ENCODE peak calls at places on chromosome 15, in eight cellular contexts. One of them, this sample, is unnamed.

GRCh38 chr15:70876011-70876410 is 16.2 kb downstream of the THAP10 start:
- DNase-seq in HCT116: no peak
- DNase-seq in breast epithelium: no peak
- DNase-seq in neural progenitor cell: no peak
- DNase-seq in CD8-positive, alpha-beta T cell: no peak
- DNase-seq in astrocyte of the spinal cord: no peak
- DNase-seq in HepG2: no peak
- DNase-seq in heart left ventricle: no peak
- DNase-seq in this sample: no peak

GRCh38 chr15:70189826-70190225 is 92.1 kb upstream of the TLE3 start:
- DNase-seq in HCT116: no peak
- DNase-seq in breast epithelium: no peak
- DNase-seq in neural progenitor cell: no peak
- DNase-seq in CD8-positive, alpha-beta T cell: no peak
- DNase-seq in astrocyte of the spinal cord: no peak
- DNase-seq in HepG2: no peak
- DNase-seq in heart left ventricle: no peak
- DNase-seq in this sample: no peak

GRCh38 chr15:81314378-81314777 is 9.6 kb downstream of the STARD5 start:
- DNase-seq in HCT116: no peak
- DNase-seq in breast epithelium: no peak
- DNase-seq in neural progenitor cell: no peak
- DNase-seq in CD8-positive, alpha-beta T cell: no peak
- DNase-seq in astrocyte of the spinal cord: no peak
- DNase-seq in HepG2: no peak
- DNase-seq in heart left ventricle: no peak
- DNase-seq in this sample: no peak

GRCh38 chr15:39075311-39075710 is 505.6 kb upstream of the THBS1 start:
- DNase-seq in HCT116: no peak
- DNase-seq in breast epithelium: no peak
- DNase-seq in neural progenitor cell: no peak
- DNase-seq in CD8-positive, alpha-beta T cell: no peak
- DNase-seq in astrocyte of the spinal cord: peak; percentile 59
- DNase-seq in HepG2: no peak
- DNase-seq in heart left ventricle: no peak
- DNase-seq in this sample: no peak

GRCh38 chr15:98954411-98954810 is 53.2 kb downstream of the PGPEP1L start:
- DNase-seq in HCT116: no peak
- DNase-seq in breast epithelium: peak; percentile 94
- DNase-seq in neural progenitor cell: no peak
- DNase-seq in CD8-positive, alpha-beta T cell: no peak
- DNase-seq in astrocyte of the spinal cord: peak; percentile 78
- DNase-seq in HepG2: no peak
- DNase-seq in heart left ventricle: peak; percentile 83
- DNase-seq in this sample: no peak

GRCh38 chr15:86373147-86373546 is 293.5 kb downstream of the AGBL1 start:
- DNase-seq in HCT116: no peak
- DNase-seq in breast epithelium: no peak
- DNase-seq in neural progenitor cell: no peak
- DNase-seq in CD8-positive, alpha-beta T cell: no peak
- DNase-seq in astrocyte of the spinal cord: no peak
- DNase-seq in HepG2: no peak
- DNase-seq in heart left ventricle: no peak
- DNase-seq in this sample: no peak

GRCh38 chr15:48336940-48337339 is 5.7 kb downstream of the DUT start:
- DNase-seq in HCT116: peak; percentile 8
- DNase-seq in breast epithelium: no peak
- DNase-seq in neural progenitor cell: peak; percentile 68
- DNase-seq in CD8-positive, alpha-beta T cell: peak; percentile 12
- DNase-seq in astrocyte of the spinal cord: no peak
- DNase-seq in HepG2: peak; percentile 36
- DNase-seq in heart left ventricle: no peak
- DNase-seq in this sample: no peak

GRCh38 chr15:63363292-63363691 is 18.4 kb downstream of the CA12 start:
- DNase-seq in HCT116: no peak
- DNase-seq in breast epithelium: no peak
- DNase-seq in neural progenitor cell: no peak
- DNase-seq in CD8-positive, alpha-beta T cell: no peak
- DNase-seq in astrocyte of the spinal cord: no peak
- DNase-seq in HepG2: no peak
- DNase-seq in heart left ventricle: no peak
- DNase-seq in this sample: no peak

GRCh38 chr15:80778964-80779657 is at the start of gene CEMIP:
- DNase-seq in HCT116: peak; percentile 33
- DNase-seq in breast epithelium: peak; percentile 57
- DNase-seq in neural progenitor cell: peak; percentile 92
- DNase-seq in CD8-positive, alpha-beta T cell: no peak
- DNase-seq in astrocyte of the spinal cord: peak; percentile 78
- DNase-seq in HepG2: peak; percentile 71
- DNase-seq in heart left ventricle: peak; percentile 49
- DNase-seq in this sample: peak; percentile 91

GRCh38 chr15:40584191-40584590 is 9.9 kb upstream of the KNL1 start:
- DNase-seq in HCT116: no peak
- DNase-seq in breast epithelium: no peak
- DNase-seq in neural progenitor cell: no peak
- DNase-seq in CD8-positive, alpha-beta T cell: no peak
- DNase-seq in astrocyte of the spinal cord: no peak
- DNase-seq in HepG2: no peak
- DNase-seq in heart left ventricle: no peak
- DNase-seq in this sample: no peak

GRCh38 chr15:69812881-69813280 is 284.8 kb downstream of the TLE3 start:
- DNase-seq in HCT116: peak; percentile 6
- DNase-seq in breast epithelium: no peak
- DNase-seq in neural progenitor cell: peak; percentile 48
- DNase-seq in CD8-positive, alpha-beta T cell: no peak
- DNase-seq in astrocyte of the spinal cord: no peak
- DNase-seq in HepG2: no peak
- DNase-seq in heart left ventricle: no peak
- DNase-seq in this sample: no peak

GRCh38 chr15:52463638-52464037 is 65.0 kb downstream of the MYO5A start:
- DNase-seq in HCT116: no peak
- DNase-seq in breast epithelium: no peak
- DNase-seq in neural progenitor cell: no peak
- DNase-seq in CD8-positive, alpha-beta T cell: no peak
- DNase-seq in astrocyte of the spinal cord: no peak
- DNase-seq in HepG2: no peak
- DNase-seq in heart left ventricle: no peak
- DNase-seq in this sample: no peak

GRCh38 chr15:23497710-23498111 is 50.7 kb upstream of the GOLGA6L2 start:
- DNase-seq in HCT116: no peak
- DNase-seq in breast epithelium: no peak
- DNase-seq in neural progenitor cell: peak; percentile 19
- DNase-seq in CD8-positive, alpha-beta T cell: no peak
- DNase-seq in astrocyte of the spinal cord: no peak
- DNase-seq in HepG2: no peak
- DNase-seq in heart left ventricle: no peak
- DNase-seq in this sample: no peak

GRCh38 chr15:74826372-74826819 is at the start of gene CPLX3:
- DNase-seq in HCT116: no peak
- DNase-seq in breast epithelium: no peak
- DNase-seq in neural progenitor cell: peak; percentile 83
- DNase-seq in CD8-positive, alpha-beta T cell: peak; percentile 55
- DNase-seq in astrocyte of the spinal cord: no peak
- DNase-seq in HepG2: no peak
- DNase-seq in heart left ventricle: no peak
- DNase-seq in this sample: no peak

GRCh38 chr15:49135342-49135857 is 20.0 kb downstream of the COPS2 start:
- DNase-seq in HCT116: no peak
- DNase-seq in breast epithelium: no peak
- DNase-seq in neural progenitor cell: no peak
- DNase-seq in CD8-positive, alpha-beta T cell: no peak
- DNase-seq in astrocyte of the spinal cord: no peak
- DNase-seq in HepG2: no peak
- DNase-seq in heart left ventricle: no peak
- DNase-seq in this sample: no peak

DNA sequence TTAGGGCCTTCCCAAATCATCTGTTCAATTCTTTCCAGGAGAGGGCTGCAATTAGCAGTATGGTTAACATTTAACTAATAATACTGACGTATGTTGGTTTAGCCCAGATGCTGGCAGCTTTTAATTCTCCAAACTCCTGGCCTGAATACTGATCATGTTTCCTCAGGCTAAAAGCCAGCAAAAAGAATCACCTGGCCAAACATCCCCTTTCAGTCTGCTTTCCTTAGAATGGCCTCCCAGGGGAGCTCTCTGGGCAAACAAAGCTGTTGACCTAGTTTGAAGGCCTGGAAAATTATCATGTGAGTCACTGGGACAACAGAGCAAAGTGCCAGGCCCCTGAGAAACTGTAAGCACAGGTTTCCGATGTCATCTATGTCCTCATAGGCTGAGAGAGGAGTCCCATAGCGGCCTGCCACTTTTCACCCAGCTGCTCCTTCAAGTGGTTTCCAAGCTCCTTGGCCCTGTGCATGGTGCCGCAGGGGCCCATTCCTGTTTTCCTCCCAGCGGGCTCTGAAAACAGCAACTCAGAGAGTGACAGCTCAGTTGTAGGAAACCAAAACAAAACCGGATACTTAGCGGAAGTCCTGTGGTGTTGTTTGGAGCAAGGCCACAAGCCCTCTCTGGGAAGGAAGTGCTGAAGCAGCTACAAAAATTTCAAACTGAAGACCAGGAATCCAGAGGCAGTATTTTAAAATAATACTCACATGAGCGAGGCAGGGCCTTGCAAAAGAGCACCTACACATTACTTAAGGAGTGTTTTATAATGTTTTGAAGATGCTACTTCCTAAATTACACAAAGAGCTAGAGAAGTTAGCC is 36.5 kb upstream of the RAB11A start:
- DNase-seq in HCT116: peak; percentile 83
- DNase-seq in breast epithelium: peak; percentile 90
- DNase-seq in neural progenitor cell: peak; percentile 45
- DNase-seq in CD8-positive, alpha-beta T cell: peak; percentile 55
- DNase-seq in astrocyte of the spinal cord: peak; percentile 97
- DNase-seq in HepG2: peak; percentile 100
- DNase-seq in heart left ventricle: peak; percentile 89
- DNase-seq in this sample: peak; percentile 86
- H3K4me3 ChIP-seq in HCT116: no peak overlapping the region
- H3K4me3 ChIP-seq in breast epithelium: peak overlapping the region; percentile 38
- H3K4me3 ChIP-seq in neural progenitor cell: no peak overlapping the region
- H3K4me3 ChIP-seq in CD8-positive, alpha-beta T cell: peak overlapping the region; percentile 18
- H3K4me3 ChIP-seq in astrocyte of the spinal cord: no peak overlapping the region
- H3K4me3 ChIP-seq in HepG2: peak overlapping the region; percentile 57
- H3K4me3 ChIP-seq in heart left ventricle: peak overlapping the region; percentile 22
- H3K4me3 ChIP-seq in this sample: peak overlapping the region; percentile 16

GRCh38 chr15:96340611-96341464 is 10.3 kb downstream of the NR2F2 start:
- DNase-seq in HCT116: no peak
- DNase-seq in breast epithelium: peak; percentile 35
- DNase-seq in neural progenitor cell: peak; percentile 90
- DNase-seq in CD8-positive, alpha-beta T cell: no peak
- DNase-seq in astrocyte of the spinal cord: peak; percentile 71
- DNase-seq in HepG2: no peak
- DNase-seq in heart left ventricle: peak; percentile 44
- DNase-seq in this sample: no peak
- H3K4me3 ChIP-seq in HCT116: no peak overlapping the region
- H3K4me3 ChIP-seq in breast epithelium: peak overlapping the region; percentile 79
- H3K4me3 ChIP-seq in neural progenitor cell: peak overlapping the region; percentile 92
- H3K4me3 ChIP-seq in CD8-positive, alpha-beta T cell: no peak overlapping the region
- H3K4me3 ChIP-seq in astrocyte of the spinal cord: peak overlapping the region; percentile 99
- H3K4me3 ChIP-seq in HepG2: no peak overlapping the region
- H3K4me3 ChIP-seq in heart left ventricle: peak overlapping the region; percentile 67
- H3K4me3 ChIP-seq in this sample: peak overlapping the region; percentile 57

GRCh38 chr15:90160781-90161727 is 40.1 kb upstream of the SEMA4B start:
- DNase-seq in HCT116: no peak
- DNase-seq in breast epithelium: peak; percentile 85
- DNase-seq in neural progenitor cell: no peak
- DNase-seq in CD8-positive, alpha-beta T cell: no peak
- DNase-seq in astrocyte of the spinal cord: no peak
- DNase-seq in HepG2: peak; percentile 68
- DNase-seq in heart left ventricle: no peak
- DNase-seq in this sample: no peak
- H3K4me3 ChIP-seq in HCT116: no peak overlapping the region
- H3K4me3 ChIP-seq in breast epithelium: no peak overlapping the region
- H3K4me3 ChIP-seq in neural progenitor cell: no peak overlapping the region
- H3K4me3 ChIP-seq in CD8-positive, alpha-beta T cell: no peak overlapping the region
- H3K4me3 ChIP-seq in astrocyte of the spinal cord: no peak overlapping the region
- H3K4me3 ChIP-seq in HepG2: no peak overlapping the region
- H3K4me3 ChIP-seq in heart left ventricle: no peak overlapping the region
- H3K4me3 ChIP-seq in this sample: no peak overlapping the region

DNA sequence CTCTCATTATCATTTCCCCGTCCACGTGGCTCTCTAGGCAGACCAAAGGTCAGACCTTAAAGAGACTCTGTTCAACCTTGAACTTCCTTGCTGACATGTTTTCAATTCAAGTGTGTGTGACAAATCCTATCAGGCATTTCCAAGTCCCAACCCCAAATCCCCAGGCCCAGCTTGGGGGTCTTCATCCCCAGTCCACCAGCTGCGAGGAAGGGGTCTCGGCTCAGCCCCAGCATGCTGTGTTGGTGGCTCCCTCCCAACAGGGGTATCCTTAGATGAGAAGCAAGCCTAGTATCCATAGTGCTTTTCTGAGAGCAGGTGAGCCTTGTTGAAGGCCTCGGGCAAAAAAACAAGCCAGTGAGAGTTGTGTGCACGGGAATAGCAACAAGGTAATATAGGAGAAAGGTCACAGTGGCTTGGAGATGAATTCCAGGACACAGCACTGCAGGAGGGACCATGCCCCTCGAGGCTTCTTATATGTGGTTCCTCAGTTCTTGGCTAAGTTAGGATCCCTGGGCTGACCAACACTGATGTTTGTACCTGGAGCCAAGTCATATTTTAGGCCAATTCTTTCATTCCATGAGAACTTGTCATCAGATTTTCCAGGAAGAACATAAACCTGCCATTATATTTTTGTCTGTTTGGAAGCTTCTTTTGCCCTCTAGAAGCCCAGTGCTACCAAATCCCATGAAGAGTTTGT is 130.1 kb downstream of the ASB7 start:
- DNase-seq in HCT116: no peak
- DNase-seq in breast epithelium: peak; percentile 82
- DNase-seq in neural progenitor cell: no peak
- DNase-seq in CD8-positive, alpha-beta T cell: no peak
- DNase-seq in astrocyte of the spinal cord: peak; percentile 45
- DNase-seq in HepG2: no peak
- DNase-seq in heart left ventricle: no peak
- DNase-seq in this sample: no peak
- H3K4me3 ChIP-seq in HCT116: no peak overlapping the region
- H3K4me3 ChIP-seq in breast epithelium: no peak overlapping the region
- H3K4me3 ChIP-seq in neural progenitor cell: no peak overlapping the region
- H3K4me3 ChIP-seq in CD8-positive, alpha-beta T cell: no peak overlapping the region
- H3K4me3 ChIP-seq in astrocyte of the spinal cord: no peak overlapping the region
- H3K4me3 ChIP-seq in HepG2: no peak overlapping the region
- H3K4me3 ChIP-seq in heart left ventricle: no peak overlapping the region
- H3K4me3 ChIP-seq in this sample: no peak overlapping the region

DNA sequence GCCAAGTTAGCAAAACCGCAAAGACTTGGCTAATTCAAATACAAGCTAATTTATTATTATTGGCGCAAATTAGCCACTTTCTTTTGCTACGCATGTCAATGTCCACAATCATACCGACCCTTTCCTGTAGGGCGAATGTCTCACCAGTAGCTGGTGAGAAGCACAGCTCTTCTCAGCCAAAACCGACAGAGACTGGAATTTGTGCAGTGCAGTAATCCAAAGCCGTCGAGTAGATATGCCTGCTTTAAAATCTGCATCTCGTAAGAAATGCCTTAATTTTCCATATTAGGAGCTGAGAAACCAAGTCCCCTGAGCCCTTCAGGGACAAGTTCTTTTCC is 614 bp upstream of the MINDY2 start:
- DNase-seq in HCT116: no peak
- DNase-seq in breast epithelium: no peak
- DNase-seq in neural progenitor cell: no peak
- DNase-seq in CD8-positive, alpha-beta T cell: no peak
- DNase-seq in astrocyte of the spinal cord: peak; percentile 95
- DNase-seq in HepG2: no peak
- DNase-seq in heart left ventricle: no peak
- DNase-seq in this sample: no peak
- H3K4me3 ChIP-seq in HCT116: peak overlapping the region; percentile 42
- H3K4me3 ChIP-seq in breast epithelium: peak overlapping the region; percentile 99
- H3K4me3 ChIP-seq in neural progenitor cell: peak overlapping the region; percentile 80
- H3K4me3 ChIP-seq in CD8-positive, alpha-beta T cell: peak overlapping the region; percentile 98
- H3K4me3 ChIP-seq in astrocyte of the spinal cord: peak overlapping the region; percentile 92
- H3K4me3 ChIP-seq in HepG2: peak overlapping the region; percentile 57
- H3K4me3 ChIP-seq in heart left ventricle: peak overlapping the region; percentile 88
- H3K4me3 ChIP-seq in this sample: peak overlapping the region; percentile 79

This sample was measured in left lung.